ENCODE peak calls at places on chromosomes 13 and 19, in ten cellular contexts. S, O, W, N, B, K, X, H, M and C are unnamed samples.

GRCh38 chr19:1862424-1863307 is 713 bp downstream of the KLF16 start:
- DNase-seq in S (no peak), O (no peak), W (no peak), N (no peak), B (no peak), K (no peak), X (no peak), H (no peak), M (no peak), C (no peak)

GRCh38 chr19:51016798-51017683 is 2.5 kb downstream of the KLK10 start:
- DNase-seq in S (peak), O (peak), W (peak), N (peak), B (no peak), K (no peak), X (no peak), H (peak), M (no peak), C (no peak)

GRCh38 chr19:43699506-43700367 is 16.1 kb upstream of the IRGC start:
- DNase-seq in S (peak), O (peak), W (no peak), N (peak), B (no peak), K (peak), X (no peak), H (peak), M (no peak), C (no peak)

GRCh38 chr13:21326155-21327030 is 132.7 kb downstream of the ZDHHC20 start:
- DNase-seq in S (no peak), O (peak), W (no peak), N (peak), B (no peak), K (peak), X (peak), H (no peak), M (no peak), C (no peak)

GRCh38 chr13:32476021-32476731 is 48.2 kb upstream of the N4BP2L1 start:
- DNase-seq in S (no peak), O (no peak), W (no peak), N (no peak), B (no peak), K (no peak), X (no peak), H (no peak), M (no peak), C (no peak)

GRCh38 chr19:49335071-49335783 is at the start of gene CD37:
- DNase-seq in S (no peak), O (no peak), W (no peak), N (no peak), B (no peak), K (no peak), X (no peak), H (no peak), M (no peak), C (no peak)

GRCh38 chr13:64074989-64075474 is 2659.4 kb upstream of the PCDH20 start:
- DNase-seq in S (no peak), O (no peak), W (no peak), N (no peak), B (no peak), K (no peak), X (no peak), H (no peak), M (no peak), C (no peak)

GRCh38 chr13:80502359-80502758 is 161.4 kb upstream of the SPRY2 start:
- DNase-seq in S (no peak), O (no peak), W (no peak), N (no peak), B (no peak), K (no peak), X (no peak), H (no peak), M (no peak), C (no peak)

GRCh38 chr13:26555413-26555812 is 2.1 kb upstream of the WASF3 start:
- DNase-seq in S (no peak), O (no peak), W (no peak), N (no peak), B (no peak), K (no peak), X (no peak), H (no peak), M (no peak), C (no peak)

GRCh38 chr19:17468302-17469091 is 1.8 kb upstream of the SLC27A1 start:
- DNase-seq in S (no peak), O (no peak), W (no peak), N (peak), B (peak), K (no peak), X (no peak), H (peak), M (no peak), C (no peak)

GRCh38 chr13:102877285-102877684 is 31.5 kb downstream of the ERCC5 start:
- DNase-seq in S (no peak), O (peak), W (no peak), N (peak), B (no peak), K (peak), X (no peak), H (no peak), M (no peak), C (no peak)

GRCh38 chr19:54297759-54298305 is 15.1 kb downstream of the LILRA5 start:
- DNase-seq in S (peak), O (no peak), W (peak), N (no peak), B (no peak), K (no peak), X (no peak), H (no peak), M (no peak), C (no peak)

GRCh38 chr13:92901739-92902138 is 324.9 kb upstream of the GPC6 start:
- DNase-seq in S (no peak), O (no peak), W (no peak), N (no peak), B (no peak), K (no peak), X (no peak), H (no peak), M (no peak), C (no peak)

GRCh38 chr19:14072535-14073231 is at the start of gene MISP3:
- DNase-seq in S (no peak), O (no peak), W (no peak), N (peak), B (no peak), K (no peak), X (no peak), H (peak), M (no peak), C (no peak)

GRCh38 chr19:46746281-46746965 is at the start of gene STRN4:
- DNase-seq in S (no peak), O (no peak), W (no peak), N (no peak), B (no peak), K (no peak), X (no peak), H (peak), M (no peak), C (no peak)

GRCh38 chr19:8306235-8307054 is 1.7 kb downstream of the CD320 start:
- DNase-seq in S (peak), O (no peak), W (no peak), N (no peak), B (no peak), K (no peak), X (no peak), H (peak), M (no peak), C (peak)

GRCh38 chr13:111153977-111154332 is 38.8 kb downstream of the ARHGEF7 start:
- DNase-seq in S (no peak), O (peak), W (no peak), N (no peak), B (peak), K (no peak), X (no peak), H (no peak), M (peak), C (no peak)

GRCh38 chr13:112769615-112770014 is 79.8 kb downstream of the ATP11A start:
- DNase-seq in S (no peak), O (no peak), W (no peak), N (no peak), B (no peak), K (no peak), X (no peak), H (no peak), M (no peak), C (no peak)

GRCh38 chr13:111017755-111018487 is 97.2 kb upstream of the ARHGEF7 start:
- DNase-seq in S (no peak), O (no peak), W (no peak), N (no peak), B (no peak), K (no peak), X (no peak), H (no peak), M (no peak), C (no peak)

GRCh38 chr19:2982983-2983350 is 5.6 kb downstream of the TLE6 start:
- DNase-seq in S (no peak), O (no peak), W (no peak), N (peak), B (peak), K (peak), X (peak), H (peak), M (peak), C (peak)

GRCh38 chr13:51349016-51349415 is 9.5 kb downstream of the SERPINE3 start:
- DNase-seq in S (no peak), O (no peak), W (no peak), N (peak), B (no peak), K (no peak), X (no peak), H (no peak), M (no peak), C (no peak)

GRCh38 chr13:78334059-78334458 is 269.3 kb downstream of the POU4F1 start:
- DNase-seq in S (no peak), O (no peak), W (no peak), N (no peak), B (no peak), K (no peak), X (no peak), H (no peak), M (no peak), C (no peak)

GRCh38 chr13:105518086-105518485 is 1017.4 kb downstream of the EFNB2 start:
- DNase-seq in S (no peak), O (peak), W (no peak), N (no peak), B (no peak), K (peak), X (no peak), H (no peak), M (no peak), C (no peak)

GRCh38 chr19:38838208-38838985 is 6.8 kb upstream of the ECH1 start:
- DNase-seq in S (no peak), O (no peak), W (peak), N (no peak), B (no peak), K (no peak), X (no peak), H (peak), M (no peak), C (no peak)

GRCh38 chr19:40858109-40858508 is 7.9 kb upstream of the CYP2A6 start:
- DNase-seq in S (no peak), O (no peak), W (no peak), N (no peak), B (no peak), K (no peak), X (no peak), H (no peak), M (no peak), C (no peak)

GRCh38 chr13:21242236-21242635 is 65.8 kb downstream of the MRPL57 start:
- DNase-seq in S (no peak), O (no peak), W (peak), N (no peak), B (no peak), K (no peak), X (no peak), H (no peak), M (no peak), C (no peak)

GRCh38 chr19:49132974-49133609 is 13.7 kb downstream of the PPFIA3 start:
- DNase-seq in S (no peak), O (no peak), W (no peak), N (no peak), B (no peak), K (no peak), X (no peak), H (no peak), M (no peak), C (no peak)

GRCh38 chr19:5696196-5697021 is 6.3 kb downstream of the RPL36 start:
- DNase-seq in S (no peak), O (no peak), W (no peak), N (no peak), B (no peak), K (no peak), X (no peak), H (no peak), M (no peak), C (peak)

GRCh38 chr19:55368701-55369563 is 1.3 kb downstream of the IL11 start:
- DNase-seq in S (no peak), O (peak), W (no peak), N (peak), B (no peak), K (peak), X (no peak), H (no peak), M (no peak), C (no peak)

GRCh38 chr19:3343619-3344502 is 22.5 kb upstream of the NFIC start:
- DNase-seq in S (no peak), O (peak), W (peak), N (peak), B (peak), K (peak), X (no peak), H (peak), M (peak), C (no peak)

GRCh38 chr13:63910406-63910957 is 2494.8 kb upstream of the PCDH20 start:
- DNase-seq in S (no peak), O (peak), W (no peak), N (peak), B (no peak), K (peak), X (no peak), H (no peak), M (no peak), C (no peak)

GRCh38 chr19:7831452-7831851 is 1.4 kb downstream of the EVI5L start:
- DNase-seq in S (no peak), O (no peak), W (peak), N (peak), B (no peak), K (no peak), X (no peak), H (no peak), M (no peak), C (no peak)

GRCh38 chr19:16382775-16383543 is 58.3 kb downstream of the KLF2 start:
- DNase-seq in S (peak), O (peak), W (peak), N (peak), B (peak), K (peak), X (peak), H (peak), M (peak), C (peak)

GRCh38 chr13:102401755-102402154 is at the start of gene FGF14:
- DNase-seq in S (no peak), O (no peak), W (no peak), N (no peak), B (no peak), K (peak), X (no peak), H (no peak), M (no peak), C (no peak)

GRCh38 chr19:41969196-41969595 is 10.1 kb upstream of the RABAC1 start:
- DNase-seq in S (no peak), O (no peak), W (no peak), N (no peak), B (no peak), K (no peak), X (no peak), H (no peak), M (no peak), C (no peak)

GRCh38 chr19:46030861-46031550 is 8.2 kb upstream of the PGLYRP1 start:
- DNase-seq in S (no peak), O (no peak), W (no peak), N (no peak), B (no peak), K (no peak), X (no peak), H (no peak), M (no peak), C (no peak)

GRCh38 chr13:40171566-40171965 is 494.9 kb downstream of the FOXO1 start:
- DNase-seq in S (no peak), O (no peak), W (no peak), N (no peak), B (no peak), K (no peak), X (no peak), H (no peak), M (no peak), C (no peak)

GRCh38 chr13:25489238-25489637 is 117.5 kb downstream of the ATP8A2 start:
- DNase-seq in S (no peak), O (no peak), W (no peak), N (no peak), B (no peak), K (no peak), X (no peak), H (no peak), M (no peak), C (no peak)

GRCh38 chr13:25901460-25902376 is 150.1 kb downstream of the SHISA2 start:
- DNase-seq in S (no peak), O (peak), W (no peak), N (no peak), B (no peak), K (peak), X (no peak), H (no peak), M (no peak), C (no peak)

DNA sequence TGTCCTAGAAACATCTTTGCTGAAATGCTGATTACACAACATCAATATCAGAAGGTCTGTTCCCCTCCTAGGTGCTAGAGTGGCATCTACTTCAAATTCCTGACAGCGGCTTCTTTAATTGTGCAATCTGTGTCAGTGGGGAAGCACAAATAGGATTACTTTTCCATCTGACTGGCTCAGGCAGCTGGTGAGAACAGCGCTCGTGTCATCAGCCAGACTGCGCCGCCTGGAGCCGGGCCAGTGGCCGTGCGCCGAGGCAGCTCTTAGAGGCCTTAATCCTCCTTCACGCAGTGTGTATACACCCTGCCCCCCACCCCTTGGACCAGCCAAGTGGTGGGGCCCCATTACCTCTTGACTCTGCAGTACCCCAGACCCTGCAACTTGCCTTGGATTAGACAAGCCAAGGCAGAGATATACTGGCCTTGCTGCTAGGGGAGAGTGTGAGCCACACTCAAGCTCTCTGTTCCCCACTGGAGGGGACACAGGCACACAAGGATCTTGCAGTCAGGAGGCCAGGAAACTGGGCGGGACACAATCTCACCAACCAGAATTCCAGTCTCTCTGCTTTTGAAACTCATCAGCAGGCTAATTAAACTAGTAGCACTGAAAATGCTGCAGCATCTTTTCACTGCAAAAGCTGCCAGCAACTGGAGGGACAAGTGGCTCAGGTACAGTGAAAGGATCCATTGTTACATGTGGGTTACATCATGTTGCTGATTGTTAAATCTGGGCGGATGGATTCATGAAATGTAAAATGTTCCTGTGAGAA is 48.9 kb upstream of the EPHX3 start:
- DNase-seq in S (no peak), O (peak), W (no peak), N (peak), B (peak), K (peak), X (peak), H (peak), M (no peak), C (no peak)
- TF ChIP-seq CTCF in S (no peak), O (peak), W (no peak), N (peak), B (no peak), K (peak), X (peak), H (no peak), M (no peak), C (no peak)

GRCh38 chr13:46554971-46555370 is 2.0 kb downstream of the LRCH1 start:
- DNase-seq in S (no peak), O (no peak), W (no peak), N (peak), B (no peak), K (no peak), X (no peak), H (no peak), M (no peak), C (no peak)

GRCh38 chr13:46555722-46556121 is 2.8 kb downstream of the LRCH1 start:
- DNase-seq in S (no peak), O (no peak), W (no peak), N (no peak), B (no peak), K (no peak), X (no peak), H (no peak), M (no peak), C (no peak)

GRCh38 chr13:46553521-46553885 is 533 bp downstream of the LRCH1 start:
- DNase-seq in S (no peak), O (no peak), W (no peak), N (no peak), B (no peak), K (no peak), X (no peak), H (peak), M (no peak), C (no peak)

GRCh38 chr13:46552888-46553520 is at the start of gene LRCH1:
- DNase-seq in S (peak), O (peak), W (peak), N (peak), B (peak), K (peak), X (no peak), H (peak), M (peak), C (peak)

GRCh38 chr13:46553886-46554855 is 1.2 kb downstream of the LRCH1 start:
- DNase-seq in S (peak), O (peak), W (peak), N (peak), B (peak), K (peak), X (no peak), H (peak), M (peak), C (peak)
- TF ChIP-seq CTCF in S (peak), O (peak), W (no peak), N (peak), B (peak), K (peak), X (peak), H (no peak), M (no peak), C (no peak)

GRCh38 chr13:33487575-33488243 is 202.2 kb upstream of the STARD13 start:
- DNase-seq in S (no peak), O (no peak), W (no peak), N (peak), B (peak), K (peak), X (no peak), H (peak), M (no peak), C (no peak)
- TF ChIP-seq CTCF in S (no peak), O (peak), W (peak), N (peak), B (peak), K (peak), X (peak), H (no peak), M (no peak), C (peak)

DNA sequence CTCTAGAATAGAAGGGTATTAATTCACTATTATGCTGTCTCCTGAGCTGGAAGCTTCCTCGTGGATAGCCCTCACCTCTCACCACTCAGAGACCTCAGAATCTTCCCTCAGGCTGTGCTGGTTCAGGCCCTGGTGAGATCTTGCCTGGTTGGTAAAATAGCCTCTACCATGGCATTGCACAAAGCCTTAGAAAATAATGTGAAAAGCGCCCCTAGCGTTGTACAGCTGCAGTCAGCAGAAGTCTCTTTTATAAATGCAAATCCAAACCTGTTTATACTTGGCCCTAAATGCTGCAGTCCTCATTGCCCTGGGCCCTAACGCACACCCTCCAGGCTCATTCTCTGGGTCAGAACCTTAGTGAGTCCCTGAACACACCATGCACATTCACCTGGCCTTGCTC is 150.9 kb downstream of the KCTD15 start:
- DNase-seq in S (no peak), O (no peak), W (no peak), N (no peak), B (no peak), K (no peak), X (no peak), H (no peak), M (no peak), C (peak)
- TF ChIP-seq CTCF in S (peak), O (peak), W (peak), N (no peak), B (no peak), K (no peak), X (peak), H (no peak), M (no peak), C (no peak)